ENCODE peak calls at places on chromosomes 1 and 21, in seven cellular contexts. P, Q, V, S, F, E and L are unnamed samples.

GRCh38 chr1:15942661-15943514 is 33.0 kb downstream of the ZBTB17 start:
- DNase-seq in P (no peak), Q (peak; percentile 48), V (no peak), S (no peak), F (no peak), E (no peak), L (no peak)

GRCh38 chr1:151051356-151052009 is 3.9 kb downstream of the C1orf56 start:
- DNase-seq in P (no peak), Q (no peak), V (no peak), S (no peak), F (no peak), E (no peak), L (no peak)

GRCh38 chr1:165686121-165686970 is 12.0 kb downstream of the ALDH9A1 start:
- DNase-seq in P (peak; percentile 50), Q (no peak), V (no peak), S (no peak), F (no peak), E (no peak), L (no peak)

GRCh38 chr1:23951646-23952095 is 8.0 kb upstream of the PNRC2 start:
- DNase-seq in P (no peak), Q (peak; percentile 89), V (peak; percentile 97), S (no peak), F (no peak), E (peak; percentile 81), L (peak; percentile 21)

GRCh38 chr1:230301322-230301721 is 124.8 kb downstream of the PGBD5 start:
- DNase-seq in P (no peak), Q (no peak), V (no peak), S (no peak), F (no peak), E (no peak), L (peak; percentile 52)

GRCh38 chr1:235304549-235305451 is 23.2 kb downstream of the ARID4B start:
- DNase-seq in P (no peak), Q (no peak), V (no peak), S (no peak), F (no peak), E (no peak), L (no peak)

GRCh38 chr1:47941609-47942237 is 55.5 kb downstream of the TRABD2B start:
- DNase-seq in P (no peak), Q (no peak), V (no peak), S (no peak), F (no peak), E (no peak), L (no peak)

GRCh38 chr1:95006681-95007080 is 66.1 kb downstream of the ALG14 start:
- DNase-seq in P (no peak), Q (no peak), V (no peak), S (no peak), F (no peak), E (peak; percentile 76), L (no peak)

GRCh38 chr1:19156676-19157075 is 53.4 kb downstream of the UBR4 start:
- DNase-seq in P (no peak), Q (no peak), V (no peak), S (no peak), F (no peak), E (peak; percentile 43), L (no peak)

GRCh38 chr21:26842300-26842699 is 2.9 kb downstream of the ADAMTS1 start:
- DNase-seq in P (peak; percentile 50), Q (no peak), V (peak; percentile 29), S (no peak), F (no peak), E (peak; percentile 61), L (no peak)

GRCh38 chr1:180732866-180733265 is 101.0 kb downstream of the XPR1 start:
- DNase-seq in P (no peak), Q (no peak), V (no peak), S (no peak), F (no peak), E (no peak), L (no peak)

GRCh38 chr1:19689856-19690255 is 25.2 kb downstream of the HTR6 start:
- DNase-seq in P (no peak), Q (no peak), V (no peak), S (no peak), F (no peak), E (no peak), L (no peak)

GRCh38 chr1:18062180-18062579 is 45.4 kb upstream of the IGSF21 start:
- DNase-seq in P (no peak), Q (no peak), V (no peak), S (no peak), F (no peak), E (no peak), L (no peak)

GRCh38 chr1:84687703-84688460 is 2.4 kb downstream of the SSX2IP start:
- DNase-seq in P (no peak), Q (no peak), V (peak; percentile 42), S (no peak), F (no peak), E (no peak), L (no peak)

GRCh38 chr1:92315766-92316413 is 17.0 kb downstream of the RPAP2 start:
- DNase-seq in P (no peak), Q (no peak), V (no peak), S (no peak), F (no peak), E (no peak), L (no peak)

GRCh38 chr1:245715291-245715701 is 560.5 kb downstream of the KIF26B start:
- DNase-seq in P (no peak), Q (no peak), V (no peak), S (no peak), F (no peak), E (no peak), L (peak; percentile 26)

GRCh38 chr1:45569962-45570581 is 13.8 kb upstream of the NASP start:
- DNase-seq in P (peak; percentile 77), Q (peak; percentile 85), V (peak; percentile 27), S (no peak), F (peak; percentile 52), E (peak; percentile 80), L (peak; percentile 41)

GRCh38 chr1:81543764-81544163 is 257.0 kb upstream of the ADGRL2 start:
- DNase-seq in P (no peak), Q (peak; percentile 77), V (no peak), S (no peak), F (no peak), E (no peak), L (no peak)

GRCh38 chr1:162908780-162909179 is 47.8 kb upstream of the CCDC190 start:
- DNase-seq in P (no peak), Q (no peak), V (peak; percentile 67), S (no peak), F (no peak), E (peak; percentile 82), L (no peak)

GRCh38 chr21:41703857-41704501 is 62.9 kb downstream of the RIPK4 start:
- DNase-seq in P (no peak), Q (no peak), V (no peak), S (no peak), F (no peak), E (no peak), L (no peak)

GRCh38 chr1:36128126-36128904 is 3.3 kb upstream of the COL8A2 start:
- DNase-seq in P (no peak), Q (no peak), V (peak; percentile 63), S (no peak), F (no peak), E (no peak), L (no peak)

GRCh38 chr1:39685071-39685470 is 6.2 kb downstream of the HPCAL4 start:
- DNase-seq in P (no peak), Q (no peak), V (no peak), S (no peak), F (no peak), E (no peak), L (peak; percentile 3)

GRCh38 chr1:78370779-78371482 is 119.8 kb upstream of the PTGFR start:
- DNase-seq in P (no peak), Q (no peak), V (peak; percentile 68), S (no peak), F (no peak), E (peak; percentile 75), L (no peak)